ENCODE peak calls at places on chromosomes 12 and 14, in eight cellular contexts. O, J, E, N, F, Z, P and C are unnamed samples.
A peak's percentile ranks its signal among the peaks of the same experiment; 100 is the strongest.

GRCh38 chr14:65502676-65503124 is 90.2 kb downstream of the FUT8 start:
- DNase-seq in O (peak; percentile 8), J (no peak), E (peak; percentile 62), N (peak; percentile 59), F (peak; percentile 34), Z (no peak), P (peak; percentile 36), C (no peak)

GRCh38 chr12:17511369-17511768 is 578.6 kb downstream of the RERGL start:
- DNase-seq in O (no peak), J (no peak), E (no peak), N (no peak), F (peak; percentile 0), Z (no peak), P (no peak), C (no peak)

GRCh38 chr14:58808828-58809227 is 171.1 kb downstream of the DACT1 start:
- DNase-seq in O (no peak), J (no peak), E (no peak), N (peak; percentile 25), F (no peak), Z (no peak), P (no peak), C (no peak)

GRCh38 chr12:116297224-116297834 is 19.8 kb upstream of the MED13L start:
- DNase-seq in O (no peak), J (no peak), E (no peak), N (no peak), F (no peak), Z (no peak), P (no peak), C (no peak)

GRCh38 chr12:12700249-12700648 is 4.3 kb upstream of the GPR19 start:
- DNase-seq in O (no peak), J (no peak), E (no peak), N (no peak), F (no peak), Z (no peak), P (no peak), C (no peak)

GRCh38 chr14:35326364-35326763 is 34.2 kb downstream of the PSMA6 start:
- DNase-seq in O (no peak), J (no peak), E (no peak), N (no peak), F (no peak), Z (no peak), P (no peak), C (no peak)

GRCh38 chr14:103879570-103880333 is 32.4 kb upstream of the PPP1R13B start:
- DNase-seq in O (peak; percentile 55), J (no peak), E (no peak), N (peak; percentile 66), F (peak; percentile 67), Z (peak; percentile 66), P (no peak), C (peak; percentile 84)

GRCh38 chr14:102922490-102923200 is at the start of gene AMN:
- DNase-seq in O (peak; percentile 39), J (peak; percentile 48), E (no peak), N (peak; percentile 33), F (no peak), Z (no peak), P (no peak), C (peak; percentile 82)

GRCh38 chr12:9848899-9849298 is 20.3 kb downstream of the CLEC2B start:
- DNase-seq in O (no peak), J (no peak), E (no peak), N (no peak), F (no peak), Z (no peak), P (no peak), C (no peak)

GRCh38 chr12:40224439-40225291 is at the start of gene LRRK2:
- DNase-seq in O (peak; percentile 41), J (peak; percentile 54), E (no peak), N (peak; percentile 89), F (peak; percentile 34), Z (peak; percentile 51), P (no peak), C (peak; percentile 74)

DNA sequence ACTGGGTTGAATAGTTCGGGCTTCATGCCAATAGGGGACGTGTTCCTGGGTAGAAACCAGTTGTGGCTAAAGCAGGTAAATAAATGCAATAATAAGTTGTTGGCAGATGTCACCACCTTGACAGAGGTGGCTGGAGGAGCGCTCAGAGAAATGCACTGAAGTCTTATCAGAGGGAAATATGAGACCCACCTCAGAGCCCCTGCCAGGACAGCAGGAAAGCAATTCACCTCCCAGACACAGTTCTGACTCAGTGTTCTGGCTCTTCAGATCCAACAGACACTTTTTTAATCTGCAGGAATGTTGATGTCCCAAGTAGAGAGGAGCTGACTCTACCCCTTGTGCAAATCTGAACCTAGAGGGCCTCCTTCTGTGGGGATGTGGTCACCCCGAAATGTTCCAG is 687.1 kb upstream of the FBXO33 start:
- DNase-seq in O (no peak), J (no peak), E (no peak), N (peak; percentile 31), F (no peak), Z (no peak), P (no peak), C (no peak)
- H3K27ac ChIP-seq in O (no peak overlapping the region), J (no peak overlapping the region), E (no peak overlapping the region), N (no peak overlapping the region), F (no peak overlapping the region), Z (no peak overlapping the region), P (no peak overlapping the region), C (no peak overlapping the region)

DNA sequence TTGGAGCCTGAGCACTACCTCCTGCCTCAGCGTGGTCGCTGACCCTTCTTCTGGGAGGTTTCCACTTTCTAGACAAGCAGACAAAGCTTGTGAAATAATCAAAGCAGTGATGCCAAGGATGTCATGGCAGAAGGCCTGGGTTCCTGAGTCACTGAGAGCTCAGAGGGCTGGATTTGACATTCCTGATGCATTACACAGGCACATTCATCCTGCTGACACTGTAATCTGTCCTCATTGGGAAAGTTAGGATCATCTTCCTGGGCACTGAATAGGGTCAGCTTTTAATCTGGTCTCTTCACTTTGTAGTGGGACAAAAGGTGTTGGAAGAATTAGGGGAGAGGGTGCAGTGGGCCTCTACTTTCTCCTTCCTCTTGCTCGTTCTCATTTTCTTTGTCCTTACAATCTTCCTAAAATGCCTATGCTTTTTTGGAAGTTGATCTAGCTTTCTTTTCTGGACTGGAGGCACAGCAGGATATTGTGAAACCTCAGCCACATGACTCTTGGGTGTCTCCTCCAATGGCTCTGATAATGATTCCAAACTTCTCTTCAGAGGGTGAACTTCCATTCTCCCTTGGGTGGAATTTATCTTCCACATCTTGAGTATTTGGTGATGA is 29.6 kb downstream of the EEA1 start:
- DNase-seq in O (peak; percentile 54), J (peak; percentile 34), E (no peak), N (peak; percentile 98), F (peak; percentile 89), Z (peak; percentile 78), P (peak; percentile 92), C (peak; percentile 59)
- H3K27ac ChIP-seq in O (peak overlapping the region; percentile 64), J (peak overlapping the region; percentile 20), E (no peak overlapping the region), N (peak overlapping the region; percentile 93), F (peak overlapping the region; percentile 82), Z (peak overlapping the region; percentile 76), P (peak overlapping the region; percentile 79), C (peak overlapping the region; percentile 67)

DNA sequence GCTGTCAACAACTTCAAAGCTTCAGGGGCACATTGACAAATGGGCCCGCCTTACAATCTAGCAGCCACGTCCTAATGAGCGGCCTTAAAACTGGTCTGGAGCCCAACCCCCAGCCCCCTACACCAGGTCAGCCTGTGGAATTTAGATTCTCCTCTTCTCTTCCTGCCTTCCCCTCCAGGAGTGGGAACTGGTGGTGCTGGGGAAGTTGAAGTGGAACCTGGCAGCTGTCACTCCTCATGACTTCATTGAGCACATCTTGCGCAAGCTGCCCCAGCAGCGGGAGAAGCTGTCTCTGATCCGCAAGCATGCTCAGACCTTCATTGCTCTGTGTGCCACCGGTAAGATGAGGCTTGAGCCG is 5.0 kb downstream of the CCND2 start:
- DNase-seq in O (no peak), J (no peak), E (no peak), N (no peak), F (no peak), Z (no peak), P (no peak), C (peak; percentile 78)
- H3K27ac ChIP-seq in O (no peak overlapping the region), J (no peak overlapping the region), E (no peak overlapping the region), N (no peak overlapping the region), F (no peak overlapping the region), Z (no peak overlapping the region), P (no peak overlapping the region), C (peak overlapping the region; percentile 96)

GRCh38 chr12:109880938-109881337 is 597 bp upstream of the GLTP start:
- DNase-seq in O (no peak), J (peak; percentile 28), E (no peak), N (no peak), F (no peak), Z (no peak), P (no peak), C (no peak)
- H3K27ac ChIP-seq in O (peak overlapping the region; percentile 56), J (no peak overlapping the region), E (no peak overlapping the region), N (no peak overlapping the region), F (peak overlapping the region; percentile 70), Z (peak overlapping the region; percentile 89), P (no peak overlapping the region), C (peak overlapping the region; percentile 72)

GRCh38 chr12:53076461-53076860 is 2.7 kb downstream of the SPRYD3 start:
- DNase-seq in O (no peak), J (no peak), E (no peak), N (no peak), F (no peak), Z (no peak), P (no peak), C (no peak)

GRCh38 chr12:53074290-53074998 is 4.7 kb downstream of the SPRYD3 start:
- DNase-seq in O (no peak), J (no peak), E (no peak), N (no peak), F (no peak), Z (no peak), P (no peak), C (no peak)

GRCh38 chr12:53077030-53077429 is 2.2 kb downstream of the SPRYD3 start:
- DNase-seq in O (no peak), J (no peak), E (no peak), N (no peak), F (no peak), Z (no peak), P (no peak), C (no peak)

GRCh38 chr12:53073881-53074280 is 5.3 kb downstream of the SPRYD3 start:
- DNase-seq in O (no peak), J (no peak), E (no peak), N (no peak), F (no peak), Z (no peak), P (no peak), C (no peak)

GRCh38 chr12:53074999-53075370 is 4.2 kb downstream of the SPRYD3 start:
- DNase-seq in O (no peak), J (no peak), E (no peak), N (no peak), F (no peak), Z (no peak), P (no peak), C (no peak)
- H3K27ac ChIP-seq in O (no peak overlapping the region), J (no peak overlapping the region), E (no peak overlapping the region), N (no peak overlapping the region), F (peak overlapping the region; percentile 97), Z (no peak overlapping the region), P (no peak overlapping the region), C (no peak overlapping the region)